ENCODE peak calls at places on chromosomes 5 and 9, in eight cellular contexts. I is activated CD8-positive, alpha-beta T cell treated with anti-CD3 and anti-CD28 coated beads for 36 hours; Z is HTR-8/SVneo; X is SK-MEL-5; L is activated T-cell treated with anti-CD3 and anti-CD28 coated beads, Interleukin-2, amount 50 U/mL, for 72 hours; M is A673; J is suprapubic skin; T is stimulated activated CD8-positive, alpha-beta memory T cell treated with anti-CD3 and anti-CD28 coated beads, Interleukin-15, amount 100 ng/mL, for 24 hours. A is an unnamed sample.

GRCh38 chr9:131651599-131651998 is 88.3 kb downstream of the RAPGEF1 start:
- DNase-seq in M (no peak), Z (no peak), L (no peak), X (no peak), I (no peak), T (no peak), J (no peak), A (no peak)

GRCh38 chr5:147037517-147038205 is 159.1 kb upstream of the PPP2R2B start:
- DNase-seq in L (no peak), T (no peak), M (peak; percentile 61), I (no peak), Z (peak; percentile 5), X (no peak), J (no peak), A (no peak)

GRCh38 chr9:112310826-112311225 is 22.6 kb downstream of the PTBP3 start:
- DNase-seq in I (no peak), L (no peak), J (no peak), M (no peak), Z (no peak), T (no peak), X (no peak), A (no peak)

GRCh38 chr9:88808019-88808656 is 183.1 kb upstream of the S1PR3 start:
- DNase-seq in J (no peak), T (no peak), Z (no peak), X (no peak), M (peak; percentile 83), L (no peak), I (no peak), A (no peak)

GRCh38 chr9:113748135-113748534 is 128.0 kb upstream of the ZNF618 start:
- DNase-seq in J (no peak), M (no peak), L (no peak), T (no peak), Z (no peak), X (no peak), I (no peak), A (no peak)

GRCh38 chr9:94086468-94086867 is 2.2 kb downstream of the PTPDC1 start:
- DNase-seq in Z (no peak), I (no peak), J (no peak), L (no peak), X (no peak), T (no peak), M (peak; percentile 20), A (no peak)

GRCh38 chr5:179864686-179865085 is 6.1 kb upstream of the MRNIP start:
- DNase-seq in L (no peak), T (no peak), M (no peak), Z (no peak), I (no peak), J (no peak), X (no peak), A (no peak)

GRCh38 chr9:137253717-137254623 is 1.2 kb upstream of the NELFB start:
- DNase-seq in L (no peak), J (no peak), X (no peak), Z (no peak), I (no peak), M (peak; percentile 60), T (no peak), A (no peak)